ENCODE peak calls at places on chromosomes 6 and 20, in four cellular contexts. P, O, H and C are unnamed samples.

GRCh38 chr6:32177182-32177787 is 920 bp upstream of the RNF5 start:
- DNase-seq in O (no peak), H (no peak), P (no peak), C (peak; percentile 52)

GRCh38 chr6:148016013-148016412 is 326.6 kb upstream of the SASH1 start:
- DNase-seq in H (no peak), P (no peak), O (no peak), C (no peak)

GRCh38 chr6:87944541-87944954 is 103.1 kb upstream of the SPACA1 start:
- DNase-seq in H (no peak), O (no peak), P (peak; percentile 90), C (peak; percentile 56)

GRCh38 chr6:144265390-144265789 is 19.7 kb upstream of the UTRN start:
- DNase-seq in H (no peak), O (no peak), P (no peak), C (no peak)

GRCh38 chr6:166006593-166007301 is 160.9 kb downstream of the TBXT start:
- DNase-seq in O (no peak), H (no peak), P (no peak), C (no peak)

GRCh38 chr20:53613748-53614147 is 20.1 kb upstream of the ZNF217 start:
- DNase-seq in O (no peak), H (no peak), P (no peak), C (no peak)

GRCh38 chr6:44072959-44073611 is 54.2 kb downstream of the MRPL14 start:
- DNase-seq in P (peak; percentile 76), O (no peak), H (peak; percentile 95), C (peak; percentile 78)

GRCh38 chr20:25397827-25398226 is 7.2 kb upstream of the ABHD12 start:
- DNase-seq in H (no peak), O (no peak), P (no peak), C (no peak)

GRCh38 chr20:7627734-7628663 is 312.3 kb downstream of the HAO1 start:
- DNase-seq in P (no peak), H (no peak), O (no peak), C (no peak)

GRCh38 chr6:20070047-20070446 is 142.2 kb downstream of the MBOAT1 start:
- DNase-seq in H (no peak), O (no peak), P (no peak), C (no peak)

GRCh38 chr6:28683945-28684538 is 158.4 kb downstream of the GPX5 start:
- DNase-seq in P (peak; percentile 27), H (no peak), O (peak; percentile 60), C (no peak)

GRCh38 chr6:67141012-67141411 is 1434.0 kb upstream of the EYS start:
- DNase-seq in O (no peak), H (no peak), P (no peak), C (no peak)

GRCh38 chr6:85868685-85869084 is 226.0 kb upstream of the SYNCRIP start:
- DNase-seq in H (peak; percentile 8), P (no peak), O (no peak), C (no peak)

GRCh38 chr6:39850897-39851296 is 58.7 kb downstream of the DAAM2 start:
- DNase-seq in O (no peak), P (no peak), H (no peak), C (no peak)

GRCh38 chr20:14445310-14445709 is 107.9 kb upstream of the FLRT3 start:
- DNase-seq in H (no peak), O (no peak), P (no peak), C (no peak)

GRCh38 chr20:58045579-58045978 is 182.9 kb downstream of the ANKRD60 start:
- DNase-seq in H (no peak), O (no peak), P (no peak), C (no peak)

GRCh38 chr6:137313928-137314855 is 95.0 kb upstream of the IFNGR1 start:
- DNase-seq in O (peak; percentile 46), P (peak; percentile 60), H (no peak), C (peak; percentile 58)

GRCh38 chr6:15713325-15713724 is 50.5 kb upstream of the DTNBP1 start:
- DNase-seq in O (no peak), H (no peak), P (no peak), C (no peak)

GRCh38 chr6:164322533-164322932 is 908.0 kb downstream of the QKI start:
- DNase-seq in P (no peak), H (no peak), O (no peak), C (no peak)

GRCh38 chr20:62598761-62599194 is 43.5 kb upstream of the SLCO4A1 start:
- DNase-seq in H (no peak), O (peak; percentile 84), P (no peak), C (no peak)

GRCh38 chr20:46113071-46113470 is 5.0 kb upstream of the CD40 start:
- DNase-seq in O (no peak), P (no peak), H (no peak), C (peak; percentile 41)

GRCh38 chr20:38970302-38970701 is 8.2 kb downstream of the DHX35 start:
- DNase-seq in P (no peak), O (no peak), H (no peak), C (no peak)

GRCh38 chr6:15623282-15624116 is 39.3 kb downstream of the DTNBP1 start:
- DNase-seq in H (no peak), P (no peak), O (no peak), C (no peak)

GRCh38 chr6:68126089-68126749 is 508.9 kb upstream of the ADGRB3 start:
- DNase-seq in O (no peak), H (no peak), P (no peak), C (no peak)

GRCh38 chr6:11363881-11364576 is 131.6 kb upstream of the NEDD9 start:
- DNase-seq in O (no peak), H (no peak), P (no peak), C (no peak)

GRCh38 chr6:122798099-122798641 is 9.1 kb downstream of the SMPDL3A start:
- DNase-seq in O (peak; percentile 83), H (no peak), P (peak; percentile 13), C (no peak)

GRCh38 chr6:108862479-108863191 is 14.4 kb downstream of the ARMC2 start:
- DNase-seq in P (no peak), O (no peak), H (no peak), C (no peak)

GRCh38 chr6:168968228-168968627 is 285.4 kb downstream of the THBS2 start:
- DNase-seq in H (no peak), O (no peak), P (no peak), C (peak; percentile 42)

GRCh38 chr6:1527098-1527497 is 82.6 kb upstream of the FOXC1 start:
- DNase-seq in P (peak; percentile 77), O (no peak), H (no peak), C (peak; percentile 80)

GRCh38 chr6:106318061-106318460 is 7.5 kb downstream of the ATG5 start:
- DNase-seq in P (no peak), H (no peak), O (no peak), C (no peak)

GRCh38 chr6:163416380-163416629 is 1.8 kb downstream of the QKI start:
- DNase-seq in O (no peak), P (no peak), H (no peak), C (no peak)

GRCh38 chr6:67717281-67717680 is 917.8 kb upstream of the ADGRB3 start:
- DNase-seq in P (no peak), H (no peak), O (no peak), C (no peak)

GRCh38 chr6:5029609-5030008 is 25.8 kb upstream of the RPP40 start:
- DNase-seq in H (no peak), P (no peak), O (no peak), C (no peak)
- H3K4me1 ChIP-seq in H (peaks cover 6% of the 10 kb centered on the region), P (no peaks in the 10 kb centered on the region), O (peaks cover 33% of the 10 kb centered on the region), C (no peaks in the 10 kb centered on the region)

DNA sequence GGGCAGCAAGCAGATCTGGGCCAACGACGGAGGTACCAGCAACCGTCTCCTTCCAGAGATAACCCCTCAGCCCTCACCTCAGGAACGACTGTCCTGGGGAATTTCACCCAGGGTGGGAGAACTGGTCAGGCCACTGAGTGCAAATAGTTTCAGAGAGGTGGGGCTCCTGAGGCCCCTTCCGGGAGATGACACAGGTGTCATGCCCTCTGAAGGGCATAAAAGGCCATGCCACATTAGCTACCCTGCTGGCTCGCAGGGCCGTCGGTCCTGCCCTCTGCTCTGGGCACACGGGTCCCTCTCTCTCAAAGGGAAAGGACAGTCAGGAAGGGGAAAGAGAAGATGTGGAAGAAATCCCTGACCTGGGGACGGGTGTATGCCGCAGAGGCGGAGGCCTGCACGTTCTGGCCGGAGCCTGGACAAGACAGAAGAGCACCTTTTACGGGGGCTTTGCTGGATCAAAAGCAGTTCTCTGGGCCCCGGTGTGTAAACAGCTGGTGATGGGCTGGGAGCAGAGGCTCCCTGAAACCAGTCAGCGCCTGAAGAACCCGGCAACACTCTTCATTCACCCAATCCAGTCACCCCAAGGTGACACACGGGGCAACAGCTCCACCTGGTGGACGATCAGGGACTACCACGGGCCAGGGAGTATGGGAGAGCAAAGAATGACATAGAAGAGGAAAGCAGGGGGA is 6.4 kb upstream of the TAF8 start:
- DNase-seq in O (peak; percentile 62), H (peak; percentile 67), P (peak; percentile 81), C (peak; percentile 80)
- TF ChIP-seq POLR2AphosphoS5 in O (no peak), H (peak; percentile 32), P (peak; percentile 79), C (peak; percentile 37)

DNA sequence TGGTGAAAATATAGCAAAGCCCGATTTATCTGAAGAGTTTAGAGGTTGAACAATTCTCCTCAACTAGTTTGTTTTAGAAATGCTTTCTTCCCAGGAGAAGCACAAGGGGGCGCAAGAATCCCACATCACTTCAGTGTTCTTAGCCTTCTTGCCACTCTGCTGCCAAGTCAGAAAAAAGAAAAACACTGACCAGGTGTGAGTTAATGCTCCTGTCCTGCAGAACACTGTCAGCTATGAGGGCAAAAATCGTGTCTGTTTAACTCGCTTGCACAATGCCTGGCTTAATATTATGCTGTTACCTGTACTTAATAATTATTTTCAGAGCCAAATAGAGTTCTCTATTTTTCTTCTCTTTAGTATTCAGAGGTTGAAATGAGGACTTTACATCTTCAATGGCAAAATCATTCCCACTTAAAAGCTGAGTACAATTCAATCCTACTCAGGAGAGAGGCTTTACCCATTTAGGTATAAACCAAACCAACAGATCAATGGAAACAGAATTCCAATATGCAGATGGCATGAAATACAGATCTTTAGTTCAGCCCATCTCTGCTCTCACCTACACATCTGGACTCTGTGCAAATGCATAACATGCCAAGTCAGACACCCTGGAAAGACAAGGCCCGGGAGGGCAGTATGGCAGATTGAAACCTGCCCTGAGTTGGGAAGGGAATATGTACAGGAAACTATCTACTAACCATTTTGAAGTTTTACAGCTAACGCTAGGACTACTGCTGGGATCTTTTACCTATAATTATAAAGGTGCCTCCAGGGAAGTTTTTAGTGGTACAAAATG is 71.4 kb upstream of the TULP1 start:
- DNase-seq in P (peak; percentile 81), O (peak; percentile 68), H (no peak), C (peak; percentile 67)
- H3K27ac ChIP-seq in P (peak overlapping the region; percentile 70), O (peak overlapping the region; percentile 30), H (no peak overlapping the region), C (peak overlapping the region; percentile 41)

GRCh38 chr20:36835453-36836198 is 40.3 kb upstream of the TLDC2 start:
- DNase-seq in H (peak; percentile 97), P (peak; percentile 90), O (peak; percentile 80), C (peak; percentile 90)
- H3K4me1 ChIP-seq in H (peaks cover 49% of the 10 kb centered on the region), P (peaks cover 4% of the 10 kb centered on the region), O (peaks cover 59% of the 10 kb centered on the region), C (peaks cover 10% of the 10 kb centered on the region)

GRCh38 chr6:116666869-116667268 is 1.7 kb downstream of the ZUP1 start:
- DNase-seq in P (no peak), H (no peak), O (no peak), C (no peak)

GRCh38 chr6:116667620-116668019 is 946 bp downstream of the ZUP1 start:
- DNase-seq in H (no peak), O (no peak), P (no peak), C (no peak)

GRCh38 chr6:116665464-116665863 is 3.1 kb downstream of the ZUP1 start:
- DNase-seq in O (no peak), P (no peak), H (no peak), C (no peak)

GRCh38 chr6:116662186-116662585 is 6.4 kb downstream of the ZUP1 start:
- DNase-seq in H (no peak), O (no peak), P (no peak), C (no peak)

GRCh38 chr6:116663308-116663707 is 5.3 kb downstream of the ZUP1 start:
- DNase-seq in P (no peak), O (no peak), H (no peak), C (no peak)
- TF ChIP-seq POLR2AphosphoS5 in P (no peak), O (no peak), H (no peak), C (no peak)